ENCODE peak calls at places on chromosomes 5 and 9, in nine cellular contexts. E is GM06990; D is adrenal gland; F is heart right ventricle; P is CD8-positive, alpha-beta memory T cell; S is AG10803; Z is astrocyte of the spinal cord; Y is psoas muscle; B is OCI-LY7. H is an unnamed sample.

GRCh38 chr9:99264070-99264469 is 42.0 kb downstream of the SEC61B start:
- DNase-seq in F (no peak), P (no peak), S (no peak), Y (no peak), B (no peak), E (no peak), Z (no peak), D (no peak), H (no peak)

GRCh38 chr5:169300468-169301385 is at the start of gene SLIT3:
- DNase-seq in E (no peak), P (no peak), B (no peak), Y (peak; percentile 65), D (peak; percentile 69), F (peak; percentile 69), S (peak; percentile 92), Z (peak; percentile 88), H (peak; percentile 74)

GRCh38 chr9:32524558-32525461 is 1.2 kb downstream of the RIGI start:
- DNase-seq in F (no peak), Y (no peak), E (peak; percentile 37), P (no peak), Z (no peak), B (no peak), D (no peak), S (peak; percentile 5), H (no peak)

GRCh38 chr5:98773214-98773463 is 324 bp upstream of the RGMB start:
- DNase-seq in Z (no peak), D (no peak), E (no peak), S (no peak), Y (no peak), B (no peak), F (no peak), P (no peak), H (no peak)

GRCh38 chr9:1647776-1648175 is 367.4 kb upstream of the SMARCA2 start:
- DNase-seq in S (peak; percentile 57), Z (no peak), B (no peak), Y (no peak), F (no peak), E (no peak), P (no peak), D (no peak), H (no peak)

GRCh38 chr5:159911349-159911748 is 4.9 kb upstream of the ADRA1B start:
- DNase-seq in S (no peak), E (no peak), D (no peak), B (no peak), Z (no peak), P (no peak), Y (no peak), F (no peak), H (no peak)

GRCh38 chr5:171318026-171318425 is 9.0 kb downstream of the TLX3 start:
- DNase-seq in F (no peak), D (no peak), B (no peak), E (no peak), S (no peak), Z (no peak), Y (no peak), P (no peak), H (no peak)

GRCh38 chr5:150624334-150625163 is 15.9 kb upstream of the SYNPO start:
- DNase-seq in P (no peak), Y (peak; percentile 48), D (no peak), E (peak; percentile 49), Z (no peak), S (no peak), F (no peak), B (no peak), H (peak; percentile 60)

GRCh38 chr5:32173394-32174010 is 617 bp downstream of the GOLPH3 start:
- DNase-seq in P (peak; percentile 64), S (peak; percentile 66), F (peak; percentile 68), E (peak; percentile 54), B (peak; percentile 66), D (peak; percentile 55), Z (no peak), Y (peak; percentile 65), H (peak; percentile 54)

GRCh38 chr5:32172908-32173393 is 1.2 kb downstream of the GOLPH3 start:
- DNase-seq in B (peak; percentile 22), S (no peak), Z (peak; percentile 68), P (no peak), F (no peak), E (no peak), D (no peak), Y (no peak), H (no peak)

GRCh38 chr5:32174011-32174866 is at the start of gene GOLPH3:
- DNase-seq in F (peak; percentile 95), Y (peak; percentile 95), D (peak; percentile 92), P (peak; percentile 94), E (peak; percentile 92), Z (peak; percentile 89), B (peak; percentile 93), S (peak; percentile 87), H (peak; percentile 96)

GRCh38 chr5:32168460-32169033 is 5.6 kb downstream of the GOLPH3 start:
- DNase-seq in P (no peak), F (no peak), E (no peak), S (no peak), Z (no peak), D (peak; percentile 12), B (no peak), Y (no peak), H (no peak)

DNA sequence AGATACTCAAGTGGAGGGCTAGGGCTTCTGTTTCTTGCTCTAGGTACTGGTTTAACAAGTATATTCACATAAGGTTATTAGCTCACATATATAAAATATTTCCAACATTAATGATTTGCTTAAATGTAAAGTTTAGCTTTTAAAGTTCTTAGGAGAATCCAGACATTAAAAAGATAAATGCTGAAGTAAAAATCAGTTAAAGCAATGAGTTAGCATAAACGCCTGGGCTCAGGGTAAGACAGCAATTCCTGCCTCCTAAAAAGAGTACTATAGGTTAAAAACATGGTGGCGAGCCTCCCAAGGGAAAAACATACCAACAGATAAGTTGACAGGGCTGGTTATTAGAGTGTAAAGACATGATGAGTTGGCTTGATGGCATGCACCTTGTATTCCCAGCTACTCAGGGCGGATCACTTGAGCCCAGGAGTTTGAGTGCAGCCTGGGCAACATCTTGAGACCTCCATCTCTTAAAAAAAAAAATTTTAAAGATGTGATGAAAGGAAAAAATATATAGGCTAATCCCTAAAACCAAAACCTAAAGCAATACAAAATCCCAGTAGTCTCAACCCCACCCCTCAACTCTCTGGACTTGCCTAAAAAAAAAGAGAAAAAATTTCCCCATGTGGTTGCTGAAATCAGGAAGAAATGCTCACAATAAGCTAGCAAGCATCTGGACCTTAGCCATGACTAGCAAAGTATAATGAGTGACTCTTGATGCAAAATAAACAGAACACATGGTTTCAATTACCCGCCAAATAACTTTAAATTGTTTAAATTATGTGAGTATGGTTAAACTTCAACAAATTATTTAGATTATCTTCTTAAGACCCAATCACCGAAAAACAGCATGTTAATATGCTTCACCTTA is 3.6 kb downstream of the GOLPH3 start:
- DNase-seq in Z (peak; percentile 69), E (no peak), B (no peak), F (no peak), S (peak; percentile 90), D (no peak), P (no peak), Y (no peak), H (no peak)
- H3K4me3 ChIP-seq in Z (no peak overlapping the region), E (no peak overlapping the region), B (no peak overlapping the region), F (no peak overlapping the region), S (no peak overlapping the region), D (no peak overlapping the region), P (no peak overlapping the region), Y (no peak overlapping the region), H (no peak overlapping the region)

DNA sequence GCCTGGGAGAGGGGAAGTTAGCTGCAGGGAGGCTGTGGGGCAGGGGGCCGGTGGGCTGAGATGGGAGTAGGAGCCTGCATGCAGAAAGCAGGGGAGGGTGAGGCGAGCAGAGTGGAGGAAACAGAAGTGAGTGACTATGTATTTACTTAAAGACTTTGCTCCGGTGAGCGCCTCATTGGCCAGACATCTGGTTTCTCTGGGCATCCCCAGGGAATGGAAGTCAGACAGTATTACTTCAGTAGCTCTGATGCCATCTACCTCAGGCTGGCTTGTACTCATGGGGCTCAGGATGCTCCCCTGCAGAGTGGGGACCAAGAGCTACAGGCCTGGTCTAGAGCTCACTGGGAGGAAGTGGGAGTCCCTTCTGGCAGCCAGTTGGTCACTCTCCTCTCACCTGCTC is 78.2 kb upstream of the ARAP3 start:
- DNase-seq in S (no peak), Z (no peak), B (peak; percentile 43), F (no peak), D (no peak), P (no peak), E (no peak), Y (no peak), H (no peak)
- H3K4me3 ChIP-seq in S (no peak overlapping the region), Z (no peak overlapping the region), B (no peak overlapping the region), F (no peak overlapping the region), D (no peak overlapping the region), P (no peak overlapping the region), E (no peak overlapping the region), Y (no peak overlapping the region), H (no peak overlapping the region)

GRCh38 chr9:127779136-127779981 is 893 bp upstream of the SH2D3C start:
- DNase-seq in E (peak; percentile 78), F (no peak), Z (no peak), B (peak; percentile 94), Y (no peak), P (peak; percentile 76), D (no peak), S (no peak), H (no peak)

GRCh38 chr9:127778280-127779135 is at the start of gene SH2D3C:
- DNase-seq in E (peak; percentile 74), B (peak; percentile 77), P (peak; percentile 62), F (peak; percentile 71), S (no peak), Z (no peak), Y (no peak), D (no peak), H (peak; percentile 67)

GRCh38 chr9:127776195-127776918 is 2.1 kb downstream of the SH2D3C start:
- DNase-seq in Z (no peak), E (peak; percentile 82), B (peak; percentile 99), Y (no peak), D (no peak), P (peak; percentile 86), F (no peak), S (no peak), H (no peak)

GRCh38 chr9:127777368-127777960 is 1.0 kb downstream of the SH2D3C start:
- DNase-seq in F (no peak), S (no peak), E (no peak), B (peak; percentile 37), Y (no peak), P (no peak), D (no peak), Z (no peak), H (no peak)

GRCh38 chr9:127776919-127777280 is 1.6 kb downstream of the SH2D3C start:
- DNase-seq in F (no peak), P (no peak), B (peak; percentile 61), D (no peak), Y (no peak), S (no peak), Z (no peak), E (peak; percentile 49), H (no peak)
- H3K4me3 ChIP-seq in F (peak overlapping the region; percentile 16), P (peak overlapping the region; percentile 68), B (peak overlapping the region; percentile 88), D (no peak overlapping the region), Y (peak overlapping the region; percentile 38), S (no peak overlapping the region), Z (no peak overlapping the region), E (peak overlapping the region; percentile 73), H (peak overlapping the region; percentile 52)

GRCh38 chr5:110686264-110686663 is 40.2 kb downstream of the TMEM232 start:
- DNase-seq in E (no peak), D (no peak), P (no peak), Z (no peak), Y (no peak), F (no peak), B (no peak), S (no peak), H (no peak)

GRCh38 chr5:110681953-110682352 is 44.5 kb downstream of the TMEM232 start:
- DNase-seq in E (no peak), D (no peak), B (no peak), P (no peak), Y (no peak), F (no peak), Z (no peak), S (no peak), H (no peak)

DNA sequence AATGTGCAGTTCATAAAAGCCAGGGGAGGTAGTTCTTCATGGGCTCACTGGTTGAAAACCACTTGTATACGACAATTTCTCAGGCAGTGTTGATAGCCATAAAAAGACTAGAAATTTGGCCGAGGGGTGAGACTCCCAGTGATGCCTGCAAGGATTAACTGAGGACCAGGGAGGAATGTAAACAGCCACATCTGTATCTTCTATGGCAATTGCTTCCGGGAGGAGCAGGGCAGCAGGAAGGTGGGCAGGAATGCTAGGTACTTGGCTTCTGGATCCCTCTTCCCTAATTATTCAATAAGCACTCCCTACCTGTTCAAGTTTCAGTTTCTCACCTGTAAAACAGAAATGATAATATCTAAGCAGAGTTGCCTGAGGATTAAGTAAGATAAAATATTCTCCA is 45.4 kb downstream of the TMEM232 start:
- DNase-seq in S (no peak), P (no peak), F (no peak), B (no peak), Y (no peak), D (no peak), E (no peak), Z (no peak), H (no peak)
- H3K4me3 ChIP-seq in S (no peak overlapping the region), P (no peak overlapping the region), F (no peak overlapping the region), B (no peak overlapping the region), Y (no peak overlapping the region), D (no peak overlapping the region), E (no peak overlapping the region), Z (no peak overlapping the region), H (no peak overlapping the region)

H was measured in left ventricle myocardium inferior.